ENCODE peak calls at places on chromosomes 6 and 20, in nine cellular contexts. J is iPS DF 19.7; Y is lower lobe of right lung; P is occipital lobe; Z is Right ventricle myocardium inferior; V is HFF-Myc; E is left colon; K is stimulated activated CD8-positive, alpha-beta memory T cell treated with anti-CD3 and anti-CD28 coated beads, Interleukin-15, amount 100 ng/mL, for 1 hour; A is heart right ventricle. O is an unnamed sample.

GRCh38 chr6:70299456-70299855 is 3.4 kb downstream of the COL9A1 start:
- DNase-seq in A (no peak), V (no peak), P (no peak), J (no peak), K (no peak), Z (no peak), E (no peak), Y (no peak), O (no peak)

GRCh38 chr6:31572041-31572911 is at the start of gene LTA:
- DNase-seq in E (no peak), Z (no peak), J (no peak), A (no peak), Y (no peak), K (no peak), V (no peak), P (no peak), O (no peak)

GRCh38 chr6:99743647-99744046 is 137.0 kb downstream of the PRDM13 start:
- DNase-seq in Y (no peak), P (no peak), Z (no peak), E (no peak), K (no peak), V (no peak), J (no peak), A (no peak), O (no peak)

GRCh38 chr6:44133003-44133931 is 5.9 kb downstream of the TMEM63B start:
- DNase-seq in K (no peak), P (peak), E (peak), A (peak), Y (peak), J (no peak), Z (no peak), V (no peak), O (peak)

GRCh38 chr20:4898282-4898681 is 103.0 kb downstream of the SLC23A2 start:
- DNase-seq in K (no peak), E (no peak), Z (no peak), Y (no peak), P (no peak), A (peak), J (no peak), V (peak), O (no peak)

GRCh38 chr20:44863661-44864060 is 21.8 kb upstream of the YWHAB start:
- DNase-seq in P (no peak), V (no peak), J (no peak), A (no peak), K (no peak), Z (no peak), E (no peak), Y (no peak), O (no peak)

GRCh38 chr6:79413562-79414002 is 123.6 kb downstream of the LCA5 start:
- DNase-seq in K (no peak), P (no peak), Y (no peak), Z (no peak), V (no peak), A (no peak), E (no peak), J (no peak), O (no peak)

GRCh38 chr6:143901885-143902708 is 37.8 kb downstream of the ZC2HC1B start:
- DNase-seq in Z (no peak), A (no peak), J (no peak), E (no peak), Y (no peak), P (no peak), V (no peak), K (no peak), O (peak)

GRCh38 chr6:147999001-147999540 is 343.6 kb upstream of the SASH1 start:
- DNase-seq in V (no peak), Y (no peak), A (no peak), J (no peak), Z (no peak), P (no peak), K (no peak), E (no peak), O (no peak)

GRCh38 chr6:164106345-164106769 is 691.8 kb downstream of the QKI start:
- DNase-seq in E (no peak), P (no peak), Z (peak), K (no peak), Y (no peak), A (peak), J (no peak), V (no peak), O (peak)

GRCh38 chr6:158785036-158785435 is 34.1 kb downstream of the EZR start:
- DNase-seq in P (no peak), Z (no peak), K (no peak), V (no peak), Y (no peak), J (no peak), A (no peak), E (no peak), O (no peak)

GRCh38 chr6:155881845-155882526 is 426.3 kb upstream of the NOX3 start:
- DNase-seq in P (no peak), Y (no peak), K (no peak), Z (no peak), V (no peak), A (no peak), J (no peak), E (no peak), O (no peak)

GRCh38 chr20:35539756-35540212 is 2.1 kb upstream of the ERGIC3 start:
- DNase-seq in Y (peak), P (peak), Z (no peak), J (peak), K (no peak), A (no peak), E (peak), V (no peak), O (no peak)

GRCh38 chr20:22180244-22180643 is 404.1 kb downstream of the FOXA2 start:
- DNase-seq in J (no peak), Y (no peak), V (no peak), P (no peak), Z (no peak), E (no peak), K (no peak), A (no peak), O (no peak)

GRCh38 chr6:130937942-130938604 is 110.9 kb downstream of the SMLR1 start:
- DNase-seq in V (no peak), P (no peak), Z (no peak), K (no peak), Y (no peak), A (no peak), J (no peak), E (no peak), O (no peak)

GRCh38 chr20:8043687-8044278 is 24.2 kb upstream of the TMX4 start:
- DNase-seq in K (no peak), P (no peak), J (no peak), E (no peak), Z (peak), A (no peak), V (peak), Y (no peak), O (peak)

GRCh38 chr6:18155273-18155863 is at the start of gene KDM1B:
- DNase-seq in E (peak), V (peak), Z (peak), A (no peak), Y (peak), K (no peak), P (peak), J (peak), O (peak)

GRCh38 chr6:106799008-106799952 is 169.9 kb downstream of the QRSL1 start:
- DNase-seq in E (no peak), J (no peak), A (no peak), K (no peak), V (no peak), P (no peak), Z (no peak), Y (no peak), O (no peak)

GRCh38 chr6:8739454-8739853 is 304.1 kb upstream of the SLC35B3 start:
- DNase-seq in V (no peak), P (no peak), Z (no peak), Y (no peak), J (no peak), E (no peak), K (no peak), A (no peak), O (no peak)

GRCh38 chr20:44866703-44867335 is 18.7 kb upstream of the YWHAB start:
- DNase-seq in P (no peak), Z (no peak), K (no peak), V (no peak), Y (no peak), J (no peak), E (no peak), A (no peak), O (no peak)

GRCh38 chr6:24935753-24936152 is at the start of gene RIPOR2:
- DNase-seq in A (peak), K (no peak), J (peak), P (no peak), E (no peak), V (no peak), Z (peak), Y (peak), O (peak)

GRCh38 chr6:139338845-139339244 is 35.6 kb downstream of the CITED2 start:
- DNase-seq in P (no peak), J (no peak), Z (no peak), V (no peak), A (no peak), E (no peak), K (no peak), Y (no peak), O (no peak)

GRCh38 chr20:25214824-25215223 is 19.3 kb downstream of the ENTPD6 start:
- DNase-seq in A (no peak), E (no peak), Y (no peak), P (no peak), K (no peak), J (no peak), V (no peak), Z (no peak), O (no peak)